ENCODE peak calls at places on chromosomes 16 and 17, in eight cellular contexts. E is stimulated activated CD8-positive, alpha-beta memory T cell treated with anti-CD3 and anti-CD28 coated beads, Interleukin-4, amount 100 ng/mL, for 1 hour; J is GM12891; S is astrocyte of the hippocampus; N is OCI-LY7; L is GM19239; V is fibroblast of pulmonary artery; O is fibroblast of villous mesenchyme. A is an unnamed sample.

GRCh38 chr17:797236-797635 is 15.1 kb downstream of the MRM3 start:
- DNase-seq in V (no peak), L (no peak), E (no peak), J (no peak), S (no peak), O (no peak), N (no peak), A (no peak)

GRCh38 chr16:69798466-69798865 is 36.3 kb downstream of the WWP2 start:
- DNase-seq in N (no peak), V (peak), E (no peak), O (peak), J (no peak), S (peak), L (no peak), A (peak)

GRCh38 chr16:7614022-7614795 is 281.6 kb downstream of the RBFOX1 start:
- DNase-seq in O (no peak), N (no peak), J (no peak), V (no peak), S (peak), L (no peak), E (no peak), A (no peak)

GRCh38 chr17:35801583-35802224 is 6.3 kb upstream of the MMP28 start:
- DNase-seq in L (no peak), J (no peak), N (peak), E (no peak), S (peak), V (peak), O (peak), A (peak)

GRCh38 chr17:34126496-34126895 is 128.6 kb upstream of the CCL2 start:
- DNase-seq in N (no peak), E (no peak), L (no peak), V (no peak), J (no peak), S (no peak), O (no peak), A (no peak)

GRCh38 chr16:53482123-53482522 is 20.9 kb downstream of the AKTIP start:
- DNase-seq in E (no peak), O (peak), J (no peak), N (no peak), S (no peak), L (no peak), V (peak), A (no peak)

GRCh38 chr17:76740329-76741118 is 2.6 kb downstream of the MFSD11 start:
- DNase-seq in E (no peak), J (no peak), O (peak), S (no peak), V (peak), N (no peak), L (no peak), A (no peak)

GRCh38 chr17:40553694-40554534 is 11.4 kb downstream of the CCR7 start:
- DNase-seq in L (no peak), O (peak), E (no peak), V (peak), N (peak), J (no peak), S (no peak), A (peak)

GRCh38 chr17:39736319-39737165 is 1.2 kb upstream of the GRB7 start:
- DNase-seq in E (no peak), L (no peak), S (no peak), O (no peak), J (no peak), V (no peak), N (no peak), A (no peak)

GRCh38 chr17:31574458-31574857 is 183.0 kb downstream of the RAB11FIP4 start:
- DNase-seq in V (no peak), O (no peak), E (no peak), N (no peak), J (no peak), S (no peak), L (no peak), A (no peak)

GRCh38 chr16:16147316-16147999 is 75.8 kb downstream of the ABCC6 start:
- DNase-seq in O (no peak), S (no peak), J (no peak), E (no peak), N (no peak), V (no peak), L (no peak), A (no peak)

GRCh38 chr16:74465851-74466685 is 44.8 kb upstream of the CLEC18B start:
- DNase-seq in V (peak), O (no peak), N (no peak), E (no peak), S (no peak), L (no peak), J (no peak), A (no peak)

GRCh38 chr17:3385869-3386816 is at the start of gene OR3A2:
- DNase-seq in N (no peak), E (no peak), O (no peak), S (no peak), J (no peak), L (no peak), V (no peak), A (no peak)

GRCh38 chr16:5446623-5447240 is 349.1 kb upstream of the EEF2KMT start:
- DNase-seq in S (no peak), O (no peak), V (no peak), J (no peak), L (no peak), N (no peak), E (no peak), A (no peak)

GRCh38 chr17:83067071-83067717 is 12.2 kb upstream of the METRNL start:
- DNase-seq in J (no peak), V (no peak), N (no peak), S (no peak), E (no peak), O (no peak), L (no peak), A (no peak)

GRCh38 chr17:78679495-78680395 is 102.3 kb downstream of the CYTH1 start:
- DNase-seq in J (no peak), L (no peak), V (no peak), O (peak), E (no peak), S (no peak), N (no peak), A (no peak)